ENCODE peak calls at places on chromosomes 3 and 15, in eight cellular contexts. O is heart right ventricle, I is mammary epithelial cell, Y is PC-9, J is lower lobe of right lung, W is uterus, P is IMR-90, K is neural progenitor cell. R is an unnamed sample. For H3K27me3 and H3K9me3, the result is how much of the 10 kb centered on the place peaks cover.

GRCh38 chr3:21835266-21835665 is 84.3 kb upstream of the ZNF385D start:
- DNase-seq in O (no peak), I (no peak), Y (no peak), J (no peak), W (no peak), P (no peak), K (no peak), R (no peak)

GRCh38 chr15:58228708-58229107 is 90.5 kb downstream of the AQP9 start:
- DNase-seq in O (peak), I (no peak), Y (no peak), J (no peak), W (no peak), P (peak), K (peak), R (no peak)

GRCh38 chr15:41512078-41512394 is 1.6 kb downstream of the LTK start:
- DNase-seq in O (no peak), I (no peak), Y (no peak), J (no peak), W (no peak), P (no peak), K (no peak), R (no peak)

GRCh38 chr3:186110975-186111974 is 2.4 kb upstream of the ETV5 start:
- DNase-seq in O (no peak), I (no peak), Y (no peak), J (no peak), W (no peak), P (no peak), K (no peak), R (no peak)

GRCh38 chr3:140537075-140537474 is 140.8 kb upstream of the TRIM42 start:
- DNase-seq in O (no peak), I (no peak), Y (no peak), J (no peak), W (no peak), P (no peak), K (no peak), R (no peak)

GRCh38 chr3:116322761-116323160 is 122.5 kb downstream of the LSAMP start:
- DNase-seq in O (no peak), I (no peak), Y (no peak), J (no peak), W (no peak), P (no peak), K (no peak), R (no peak)

GRCh38 chr15:56017920-56018319 is 24.5 kb upstream of the NEDD4 start:
- DNase-seq in O (no peak), I (peak), Y (no peak), J (no peak), W (no peak), P (no peak), K (no peak), R (no peak)

GRCh38 chr3:38084969-38085942 is 46.2 kb downstream of the DLEC1 start:
- DNase-seq in O (no peak), I (no peak), Y (no peak), J (no peak), W (no peak), P (no peak), K (no peak), R (no peak)

GRCh38 chr3:77562089-77562488 is 522.2 kb downstream of the ROBO2 start:
- DNase-seq in O (no peak), I (no peak), Y (no peak), J (no peak), W (no peak), P (peak), K (no peak), R (no peak)

GRCh38 chr15:101277038-101277822 is at the start of gene SELENOS:
- DNase-seq in O (peak), I (peak), Y (peak), J (peak), W (peak), P (peak), K (peak), R (peak)

GRCh38 chr15:47507221-47507985 is 209.9 kb upstream of the SEMA6D start:
- DNase-seq in O (no peak), I (no peak), Y (no peak), J (no peak), W (no peak), P (no peak), K (no peak), R (no peak)

GRCh38 chr3:187989458-187990153 is 164.4 kb upstream of the LPP start:
- DNase-seq in O (no peak), I (no peak), Y (no peak), J (no peak), W (no peak), P (no peak), K (peak), R (no peak)

GRCh38 chr3:157129782-157130137 is 30.2 kb downstream of the CCNL1 start:
- DNase-seq in O (no peak), I (peak), Y (peak), J (no peak), W (peak), P (no peak), K (peak), R (no peak)

GRCh38 chr3:79233431-79234060 is 534.3 kb downstream of the ROBO1 start:
- DNase-seq in O (no peak), I (no peak), Y (no peak), J (no peak), W (no peak), P (no peak), K (no peak), R (no peak)

GRCh38 chr15:73694419-73694818 is 10.2 kb downstream of the CD276 start:
- DNase-seq in O (no peak), I (no peak), Y (no peak), J (no peak), W (no peak), P (peak), K (no peak), R (no peak)

GRCh38 chr3:184423567-184423966 is 43.7 kb downstream of the CHRD start:
- DNase-seq in O (no peak), I (peak), Y (peak), J (no peak), W (no peak), P (no peak), K (no peak), R (no peak)
- H3K4me3 ChIP-seq in O (no peak), I (no peak), Y (no peak), J (no peak), W (no peak), P (no peak), K (no peak), R (no peak)

GRCh38 chr15:89399070-89399389 is 64.4 kb upstream of the POLG start:
- DNase-seq in O (no peak), I (no peak), Y (no peak), J (no peak), W (no peak), P (no peak), K (no peak), R (no peak)
- H3K27me3 ChIP-seq in O (under half), I (under half), Y (under half), J (half or more), W (half or more), P (half or more), K (half or more), R (under half)

DNA sequence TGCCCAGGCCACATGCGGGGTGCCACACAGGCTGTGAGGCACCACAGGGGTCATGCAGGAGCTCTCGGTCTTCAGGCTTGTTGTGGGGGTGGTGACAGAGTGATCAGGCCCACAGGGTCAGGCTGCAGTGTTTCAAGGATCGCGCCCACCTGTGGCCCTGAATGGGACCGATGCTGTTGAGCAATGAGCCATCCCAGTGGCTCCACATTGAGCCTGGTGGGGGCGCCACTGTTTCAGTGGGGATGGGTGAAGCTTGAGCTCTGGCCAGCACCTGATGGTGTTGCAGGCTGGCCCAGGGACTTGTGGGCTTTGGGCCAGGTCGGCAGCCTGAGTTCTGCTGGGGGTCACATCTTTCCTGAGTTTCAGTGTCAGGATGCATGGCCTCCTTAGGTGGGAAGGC is 230.1 kb downstream of the UBE3A start:
- DNase-seq in O (no peak), I (no peak), Y (no peak), J (no peak), W (no peak), P (no peak), K (no peak), R (no peak)
- H3K9me3 ChIP-seq in O (under half), I (half or more), Y (under half), J (under half), W (under half), P (half or more), K (under half), R (half or more)

GRCh38 chr3:128431803-128432300 is 34.8 kb downstream of the DNAJB8 start:
- DNase-seq in O (no peak), I (no peak), Y (peak), J (no peak), W (no peak), P (no peak), K (no peak), R (no peak)
- H3K4me3 ChIP-seq in O (no peak), I (no peak), Y (peak), J (no peak), W (no peak), P (no peak), K (peak), R (no peak)

R was measured in tibial nerve.